ENCODE peak calls at places on chromosomes 3 and 15, in nine cellular contexts. One of them, this sample, is unnamed.

GRCh38 chr3:25441234-25441856 is 13.3 kb downstream of the RARB start:
- DNase-seq in body of pancreas: no peak
- DNase-seq in GM12878: no peak
- DNase-seq in heart left ventricle: no peak
- DNase-seq in fibroblast of lung: no peak
- DNase-seq in Calu3: peak
- DNase-seq in GM12865: peak
- DNase-seq in osteocyte: no peak
- DNase-seq in adrenal gland: no peak
- DNase-seq in this sample: peak

GRCh38 chr15:43939070-43939469 is 112.3 kb downstream of the WDR76 start:
- DNase-seq in GM12865: no peak
- DNase-seq in osteocyte: peak
- DNase-seq in GM12878: no peak
- DNase-seq in body of pancreas: no peak
- DNase-seq in heart left ventricle: no peak
- DNase-seq in Calu3: peak
- DNase-seq in adrenal gland: no peak
- DNase-seq in fibroblast of lung: peak
- DNase-seq in this sample: peak

GRCh38 chr15:33138000-33138399 is 56.5 kb downstream of the FMN1 start:
- DNase-seq in Calu3: no peak
- DNase-seq in heart left ventricle: no peak
- DNase-seq in GM12865: no peak
- DNase-seq in GM12878: no peak
- DNase-seq in adrenal gland: no peak
- DNase-seq in fibroblast of lung: peak
- DNase-seq in osteocyte: no peak
- DNase-seq in body of pancreas: no peak
- DNase-seq in this sample: no peak

GRCh38 chr3:154515921-154516320 is 85.9 kb upstream of the GPR149 start:
- DNase-seq in body of pancreas: no peak
- DNase-seq in osteocyte: no peak
- DNase-seq in fibroblast of lung: no peak
- DNase-seq in heart left ventricle: no peak
- DNase-seq in GM12865: no peak
- DNase-seq in adrenal gland: no peak
- DNase-seq in Calu3: no peak
- DNase-seq in GM12878: no peak
- DNase-seq in this sample: no peak

GRCh38 chr15:48828906-48829305 is 18.0 kb upstream of the CEP152 start:
- DNase-seq in adrenal gland: no peak
- DNase-seq in osteocyte: no peak
- DNase-seq in fibroblast of lung: no peak
- DNase-seq in GM12878: no peak
- DNase-seq in GM12865: no peak
- DNase-seq in body of pancreas: no peak
- DNase-seq in Calu3: no peak
- DNase-seq in heart left ventricle: no peak
- DNase-seq in this sample: no peak

GRCh38 chr3:169327969-169328368 is 335.5 kb downstream of the MECOM start:
- DNase-seq in GM12865: no peak
- DNase-seq in GM12878: no peak
- DNase-seq in heart left ventricle: no peak
- DNase-seq in osteocyte: no peak
- DNase-seq in fibroblast of lung: no peak
- DNase-seq in body of pancreas: no peak
- DNase-seq in adrenal gland: no peak
- DNase-seq in Calu3: no peak
- DNase-seq in this sample: no peak

GRCh38 chr15:20349774-20350498 is 191.7 kb downstream of the GOLGA6L6 start:
- DNase-seq in GM12865: no peak
- DNase-seq in osteocyte: peak
- DNase-seq in GM12878: no peak
- DNase-seq in Calu3: no peak
- DNase-seq in body of pancreas: peak
- DNase-seq in fibroblast of lung: no peak
- DNase-seq in adrenal gland: no peak
- DNase-seq in heart left ventricle: no peak
- DNase-seq in this sample: peak

GRCh38 chr3:71129611-71130515 is 453.7 kb downstream of the FOXP1 start:
- DNase-seq in body of pancreas: no peak
- DNase-seq in adrenal gland: no peak
- DNase-seq in fibroblast of lung: peak
- DNase-seq in Calu3: no peak
- DNase-seq in heart left ventricle: no peak
- DNase-seq in osteocyte: no peak
- DNase-seq in GM12878: no peak
- DNase-seq in GM12865: no peak
- DNase-seq in this sample: no peak

GRCh38 chr15:28900041-28900891 is 14.5 kb downstream of the APBA2 start:
- DNase-seq in osteocyte: no peak
- DNase-seq in Calu3: no peak
- DNase-seq in adrenal gland: no peak
- DNase-seq in body of pancreas: no peak
- DNase-seq in GM12878: no peak
- DNase-seq in heart left ventricle: no peak
- DNase-seq in fibroblast of lung: no peak
- DNase-seq in GM12865: no peak
- DNase-seq in this sample: no peak

DNA sequence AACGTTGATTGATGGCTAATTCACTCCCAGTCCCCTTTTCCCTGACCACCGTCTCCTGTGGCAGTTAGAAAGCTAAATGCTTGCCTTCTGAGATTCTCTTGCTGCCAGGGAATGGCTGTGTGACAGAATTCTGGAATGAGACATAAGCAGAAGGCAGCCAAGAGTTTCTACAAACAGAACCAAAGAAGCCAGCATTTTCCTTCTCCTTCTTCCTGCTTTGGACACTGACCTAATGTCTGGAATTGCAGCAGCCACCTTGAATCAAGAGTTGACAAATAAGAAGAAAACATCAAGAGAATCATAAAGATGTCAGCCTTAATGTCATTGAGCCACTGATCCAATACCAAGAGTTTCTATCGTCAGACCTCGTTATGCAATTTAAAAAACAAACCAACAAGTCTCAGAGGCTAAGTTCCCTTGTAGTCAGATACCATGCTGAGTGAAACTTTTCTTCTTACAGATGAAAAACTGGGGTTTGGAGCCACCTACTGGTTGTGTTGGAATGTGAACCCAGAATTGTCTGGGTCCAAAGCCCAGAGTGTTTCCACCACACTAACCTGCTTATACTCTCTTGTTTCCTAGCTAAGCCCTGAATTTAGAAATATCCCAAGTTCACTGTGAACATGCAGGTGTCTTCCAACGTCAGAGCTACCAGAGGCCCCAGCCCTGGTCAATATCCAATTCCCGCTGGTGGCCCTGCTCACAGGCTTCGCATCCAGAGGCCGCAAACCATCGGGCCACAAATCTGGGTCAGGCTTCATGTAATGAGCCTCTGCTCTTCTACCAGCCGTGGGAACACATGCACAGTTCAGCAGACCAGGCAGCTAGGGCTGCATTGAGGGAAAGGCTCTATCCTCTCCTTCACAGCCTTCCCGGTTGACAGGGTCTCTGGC is 42.5 kb downstream of the MCF2L2 start:
- DNase-seq in body of pancreas: peak
- DNase-seq in GM12865: peak
- DNase-seq in heart left ventricle: peak
- DNase-seq in GM12878: no peak
- DNase-seq in fibroblast of lung: peak
- DNase-seq in adrenal gland: peak
- DNase-seq in osteocyte: no peak
- DNase-seq in Calu3: peak
- DNase-seq in this sample: peak
- TF ChIP-seq CTCF in body of pancreas: peak
- TF ChIP-seq CTCF in GM12865: peak
- TF ChIP-seq CTCF in heart left ventricle: peak
- TF ChIP-seq CTCF in GM12878: peak
- TF ChIP-seq CTCF in fibroblast of lung: peak
- TF ChIP-seq CTCF in adrenal gland: peak
- TF ChIP-seq CTCF in osteocyte: peak
- TF ChIP-seq CTCF in Calu3: peak
- TF ChIP-seq CTCF in this sample: peak

GRCh38 chr3:10889206-10889960 is 73.4 kb downstream of the SLC6A11 start:
- DNase-seq in GM12878: no peak
- DNase-seq in fibroblast of lung: no peak
- DNase-seq in Calu3: no peak
- DNase-seq in GM12865: no peak
- DNase-seq in adrenal gland: no peak
- DNase-seq in heart left ventricle: no peak
- DNase-seq in body of pancreas: no peak
- DNase-seq in osteocyte: no peak
- DNase-seq in this sample: no peak

GRCh38 chr3:10882851-10883250 is 66.8 kb downstream of the SLC6A11 start:
- DNase-seq in adrenal gland: no peak
- DNase-seq in heart left ventricle: no peak
- DNase-seq in GM12865: no peak
- DNase-seq in osteocyte: no peak
- DNase-seq in body of pancreas: no peak
- DNase-seq in GM12878: no peak
- DNase-seq in fibroblast of lung: no peak
- DNase-seq in Calu3: no peak
- DNase-seq in this sample: no peak

GRCh38 chr3:10887015-10887414 is 71.0 kb downstream of the SLC6A11 start:
- DNase-seq in fibroblast of lung: no peak
- DNase-seq in osteocyte: no peak
- DNase-seq in GM12878: no peak
- DNase-seq in heart left ventricle: no peak
- DNase-seq in Calu3: no peak
- DNase-seq in adrenal gland: no peak
- DNase-seq in GM12865: no peak
- DNase-seq in body of pancreas: no peak
- DNase-seq in this sample: no peak

GRCh38 chr3:10888523-10889081 is 72.6 kb downstream of the SLC6A11 start:
- DNase-seq in fibroblast of lung: no peak
- DNase-seq in adrenal gland: no peak
- DNase-seq in GM12878: no peak
- DNase-seq in GM12865: no peak
- DNase-seq in heart left ventricle: no peak
- DNase-seq in body of pancreas: no peak
- DNase-seq in osteocyte: no peak
- DNase-seq in Calu3: no peak
- DNase-seq in this sample: no peak

GRCh38 chr3:10883478-10884234 is 67.6 kb downstream of the SLC6A11 start:
- DNase-seq in GM12878: no peak
- DNase-seq in adrenal gland: no peak
- DNase-seq in heart left ventricle: no peak
- DNase-seq in fibroblast of lung: no peak
- DNase-seq in GM12865: peak
- DNase-seq in body of pancreas: no peak
- DNase-seq in Calu3: peak
- DNase-seq in osteocyte: no peak
- DNase-seq in this sample: peak
- TF ChIP-seq CTCF in GM12878: peak
- TF ChIP-seq CTCF in adrenal gland: peak
- TF ChIP-seq CTCF in heart left ventricle: peak
- TF ChIP-seq CTCF in fibroblast of lung: peak
- TF ChIP-seq CTCF in GM12865: peak
- TF ChIP-seq CTCF in body of pancreas: no peak
- TF ChIP-seq CTCF in Calu3: peak
- TF ChIP-seq CTCF in osteocyte: peak
- TF ChIP-seq CTCF in this sample: peak

GRCh38 chr3:1444196-1444595 is 351.4 kb downstream of the CNTN6 start:
- DNase-seq in adrenal gland: no peak
- DNase-seq in GM12865: no peak
- DNase-seq in osteocyte: no peak
- DNase-seq in GM12878: no peak
- DNase-seq in Calu3: no peak
- DNase-seq in heart left ventricle: no peak
- DNase-seq in fibroblast of lung: no peak
- DNase-seq in body of pancreas: no peak
- DNase-seq in this sample: no peak

GRCh38 chr3:1442271-1442670 is 349.4 kb downstream of the CNTN6 start:
- DNase-seq in heart left ventricle: no peak
- DNase-seq in Calu3: no peak
- DNase-seq in body of pancreas: no peak
- DNase-seq in GM12865: peak
- DNase-seq in osteocyte: no peak
- DNase-seq in GM12878: no peak
- DNase-seq in adrenal gland: no peak
- DNase-seq in fibroblast of lung: no peak
- DNase-seq in this sample: no peak

DNA sequence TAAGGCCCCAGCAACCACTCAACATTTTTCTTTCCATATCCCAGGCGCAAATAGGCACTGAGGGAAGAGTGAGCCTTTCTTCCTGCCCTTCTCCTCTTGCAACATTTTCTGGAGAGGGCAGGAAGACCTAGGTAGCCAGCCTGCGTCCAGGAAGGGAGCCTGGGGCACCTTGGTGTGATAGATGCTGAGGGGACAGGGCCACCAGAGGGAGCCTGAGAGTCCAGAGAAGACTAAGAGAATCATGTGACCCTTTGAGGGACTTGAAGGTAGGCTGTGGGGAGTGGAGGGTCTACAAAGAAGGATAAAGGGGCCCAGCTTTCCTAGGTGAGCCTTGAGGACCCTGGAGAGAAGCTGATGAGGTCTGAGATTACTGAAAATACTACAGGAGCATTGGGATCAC is 346.6 kb downstream of the CNTN6 start:
- DNase-seq in Calu3: peak
- DNase-seq in fibroblast of lung: no peak
- DNase-seq in body of pancreas: peak
- DNase-seq in GM12878: no peak
- DNase-seq in heart left ventricle: no peak
- DNase-seq in GM12865: peak
- DNase-seq in adrenal gland: peak
- DNase-seq in osteocyte: no peak
- DNase-seq in this sample: no peak
- TF ChIP-seq CTCF in Calu3: no peak
- TF ChIP-seq CTCF in fibroblast of lung: no peak
- TF ChIP-seq CTCF in body of pancreas: peak
- TF ChIP-seq CTCF in GM12878: peak
- TF ChIP-seq CTCF in heart left ventricle: no peak
- TF ChIP-seq CTCF in GM12865: peak
- TF ChIP-seq CTCF in adrenal gland: no peak
- TF ChIP-seq CTCF in osteocyte: peak
- TF ChIP-seq CTCF in this sample: no peak

DNA sequence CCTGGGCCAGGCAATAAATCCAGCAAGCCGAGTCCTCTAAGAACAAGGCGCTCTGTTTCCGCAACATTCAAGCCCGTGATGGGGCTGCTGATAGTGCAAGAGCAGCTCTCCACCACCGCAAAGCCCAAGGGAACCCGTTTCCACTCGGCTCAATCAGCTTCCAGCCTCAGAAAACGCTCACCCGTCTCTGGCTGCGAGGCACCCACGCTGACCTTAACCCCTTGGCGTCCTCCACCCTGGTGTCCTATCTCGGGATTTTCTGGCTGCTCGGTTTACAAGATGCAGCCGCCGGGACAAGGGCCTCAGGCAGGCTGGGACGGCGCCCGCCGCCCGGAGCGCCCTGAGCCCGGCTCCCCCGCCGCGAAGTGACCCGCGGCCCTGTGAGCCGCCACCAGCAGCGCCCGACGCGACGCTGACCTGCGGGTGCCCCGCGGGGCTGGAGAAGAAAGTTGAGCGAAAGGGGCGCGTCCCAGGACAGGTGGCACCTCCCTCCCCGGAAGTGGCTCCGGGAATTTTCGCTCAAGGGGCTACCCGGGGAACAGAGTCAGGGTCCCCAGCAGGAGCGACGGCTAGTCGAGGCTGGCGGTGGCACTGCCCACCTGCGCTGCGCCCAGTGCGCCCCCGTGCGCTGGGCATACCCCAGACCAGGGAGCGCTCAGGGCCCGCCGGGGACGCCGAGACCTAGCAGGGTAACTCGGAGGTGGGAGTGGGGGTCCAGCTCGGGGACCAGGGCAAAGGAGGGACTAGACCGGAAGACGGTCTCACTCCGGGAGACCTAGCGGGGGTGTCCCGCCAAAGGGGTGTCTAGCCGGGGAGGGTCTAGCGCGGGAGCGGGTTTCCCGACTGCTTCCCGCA is 18.1 kb downstream of the SPATA12 start:
- DNase-seq in Calu3: peak
- DNase-seq in GM12878: no peak
- DNase-seq in adrenal gland: peak
- DNase-seq in GM12865: peak
- DNase-seq in osteocyte: no peak
- DNase-seq in body of pancreas: peak
- DNase-seq in heart left ventricle: peak
- DNase-seq in fibroblast of lung: peak
- DNase-seq in this sample: peak
- TF ChIP-seq CTCF in Calu3: no peak
- TF ChIP-seq CTCF in GM12878: peak
- TF ChIP-seq CTCF in adrenal gland: no peak
- TF ChIP-seq CTCF in GM12865: no peak
- TF ChIP-seq CTCF in osteocyte: no peak
- TF ChIP-seq CTCF in body of pancreas: peak
- TF ChIP-seq CTCF in heart left ventricle: no peak
- TF ChIP-seq CTCF in fibroblast of lung: no peak
- TF ChIP-seq CTCF in this sample: no peak